ENCODE peak calls at places on chromosomes 2 and 18, in seven cellular contexts. S is ELR, D is HuH-7.5, N is GM03348, G is sciatic nerve, H is activated T-helper 1 cell treated with Interleukin-2 at 50 U/mL for 16 hours, J is pancreas. I is an unnamed sample.

GRCh38 chr2:61834893-61835292 is 19.0 kb downstream of the FAM161A start:
- DNase-seq in H (no peak), J (no peak), D (no peak), S (peak; percentile 15), G (no peak), N (no peak), I (no peak)

GRCh38 chr18:69402219-69402989 is 1.7 kb downstream of the DOK6 start:
- DNase-seq in S (no peak), J (no peak), H (no peak), D (peak; percentile 5), G (no peak), N (peak; percentile 7), I (no peak)

GRCh38 chr2:239135531-239135930 is 265.3 kb downstream of the HDAC4 start:
- DNase-seq in G (no peak), N (no peak), S (no peak), H (no peak), J (no peak), D (no peak), I (no peak)

GRCh38 chr18:12417687-12418086 is 10.0 kb downstream of the PRELID3A start:
- DNase-seq in J (no peak), H (no peak), D (no peak), N (no peak), G (no peak), S (no peak), I (no peak)

GRCh38 chr2:218743072-218743471 is 32.4 kb downstream of the TTLL4 start:
- DNase-seq in J (no peak), D (no peak), G (no peak), S (no peak), N (no peak), H (no peak), I (no peak)

GRCh38 chr18:11150271-11150615 is 874 bp upstream of the PIEZO2 start:
- DNase-seq in G (no peak), D (no peak), N (no peak), H (no peak), S (no peak), J (no peak), I (no peak)

GRCh38 chr2:99488587-99488998 is 1.2 kb downstream of the REV1 start:
- DNase-seq in D (peak; percentile 38), N (peak; percentile 16), G (no peak), S (peak; percentile 59), H (no peak), J (no peak), I (no peak)

GRCh38 chr2:186862869-186863709 is 14.1 kb upstream of the ZSWIM2 start:
- DNase-seq in D (no peak), N (peak; percentile 50), J (no peak), S (peak; percentile 65), H (no peak), G (no peak), I (no peak)

GRCh38 chr18:31099490-31100230 is 2.6 kb downstream of the DSC2 start:
- DNase-seq in N (no peak), G (no peak), D (no peak), S (no peak), J (no peak), H (no peak), I (no peak)

GRCh38 chr2:212683346-212683745 is 144.7 kb upstream of the ERBB4 start:
- DNase-seq in H (no peak), D (no peak), N (peak; percentile 29), G (no peak), S (peak; percentile 77), J (no peak), I (no peak)

GRCh38 chr2:19632327-19633040 is 269.3 kb downstream of the TTC32 start:
- DNase-seq in H (no peak), N (peak; percentile 47), S (no peak), D (no peak), J (no peak), G (no peak), I (peak; percentile 19)

GRCh38 chr2:241820625-241821384 is 11.8 kb downstream of the NEU4 start:
- DNase-seq in S (no peak), N (peak; percentile 5), D (no peak), J (no peak), G (peak; percentile 54), H (no peak), I (no peak)

GRCh38 chr2:207734264-207734635 is 22.8 kb downstream of the CCNYL1 start:
- DNase-seq in H (no peak), D (peak; percentile 19), N (peak; percentile 30), G (no peak), S (peak; percentile 51), J (no peak), I (no peak)

GRCh38 chr2:40479995-40480525 is 28.2 kb upstream of the SLC8A1 start:
- DNase-seq in D (no peak), H (no peak), J (no peak), G (no peak), S (no peak), N (no peak), I (no peak)

GRCh38 chr18:11553098-11553940 is 56.1 kb upstream of the SLC35G4 start:
- DNase-seq in H (no peak), D (peak; percentile 70), G (no peak), J (peak; percentile 42), N (peak; percentile 79), S (peak; percentile 66), I (peak; percentile 17)

GRCh38 chr2:215772634-215773563 is 240.5 kb downstream of the MREG start:
- DNase-seq in J (no peak), S (peak; percentile 41), N (no peak), D (no peak), H (no peak), G (no peak), I (no peak)

GRCh38 chr2:241330616-241330981 is 14.9 kb downstream of the SEPTIN2 start:
- DNase-seq in S (no peak), D (no peak), H (no peak), N (no peak), J (no peak), G (no peak), I (no peak)

GRCh38 chr2:29314816-29315571 is 199.8 kb downstream of the CLIP4 start:
- DNase-seq in H (peak; percentile 17), S (no peak), G (no peak), D (no peak), J (no peak), N (no peak), I (peak; percentile 39)

I was measured in prostate gland.